ENCODE peak calls at places on chromosome 10, in six cellular contexts. Z is mesothelial cell of epicardium; L is HT1080; K is LoVo; U is M059J; P is CD4-positive, CD25-positive, alpha-beta regulatory T cell. G is an unnamed sample.

GRCh38 chr10:78349165-78349516 is 315.5 kb downstream of the RPS24 start:
- DNase-seq in Z (no peak), K (no peak), P (no peak), L (no peak), U (no peak), G (peak)

GRCh38 chr10:31906039-31906438 is 22.6 kb downstream of the ARHGAP12 start:
- DNase-seq in P (no peak), L (no peak), U (no peak), K (no peak), Z (no peak), G (no peak)

GRCh38 chr10:103839513-103839864 is 15.9 kb downstream of the SH3PXD2A start:
- DNase-seq in U (no peak), Z (no peak), L (no peak), K (no peak), P (no peak), G (no peak)

GRCh38 chr10:127928021-127928806 is 21.3 kb downstream of the PTPRE start:
- DNase-seq in K (no peak), P (no peak), Z (no peak), U (peak), L (peak), G (no peak)

GRCh38 chr10:78732381-78732780 is 336.4 kb upstream of the ZMIZ1 start:
- DNase-seq in P (no peak), U (no peak), Z (no peak), K (no peak), L (no peak), G (no peak)

GRCh38 chr10:34598972-34599371 is 216.1 kb downstream of the PARD3 start:
- DNase-seq in Z (no peak), L (peak), P (no peak), U (no peak), K (no peak), G (no peak)

GRCh38 chr10:23643396-23643795 is 204.5 kb downstream of the OTUD1 start:
- DNase-seq in U (no peak), K (no peak), L (peak), P (no peak), Z (no peak), G (no peak)

GRCh38 chr10:44316187-44316921 is 68.5 kb downstream of the CXCL12 start:
- DNase-seq in L (no peak), K (no peak), P (no peak), Z (no peak), U (no peak), G (peak)

GRCh38 chr10:113947138-113948011 is 92.9 kb downstream of the NHLRC2 start:
- DNase-seq in K (peak), U (peak), P (no peak), Z (no peak), L (peak), G (peak)

GRCh38 chr10:115657161-115657850 is 564.1 kb downstream of the ATRNL1 start:
- DNase-seq in L (peak), K (no peak), Z (no peak), P (no peak), U (peak), G (no peak)

GRCh38 chr10:119807960-119808697 is 64.5 kb downstream of the MCMBP start:
- DNase-seq in Z (no peak), K (no peak), U (peak), P (no peak), L (peak), G (no peak)

GRCh38 chr10:404341-404740 is 269.1 kb downstream of the ZMYND11 start:
- DNase-seq in U (no peak), Z (no peak), K (no peak), L (peak), P (no peak), G (no peak)

GRCh38 chr10:68871731-68872342 is 29.3 kb upstream of the DDX50 start:
- DNase-seq in P (no peak), L (peak), U (peak), Z (no peak), K (no peak), G (no peak)

GRCh38 chr10:115875172-115875571 is 397.8 kb downstream of the GFRA1 start:
- DNase-seq in Z (no peak), L (no peak), K (no peak), P (no peak), U (no peak), G (no peak)

GRCh38 chr10:36779238-36779846 is 346.1 kb upstream of the ANKRD30A start:
- DNase-seq in P (no peak), L (peak), U (peak), K (peak), Z (no peak), G (peak)

GRCh38 chr10:87651801-87652200 is 7.9 kb upstream of the PAPSS2 start:
- DNase-seq in Z (no peak), L (no peak), U (no peak), P (no peak), K (no peak), G (no peak)

GRCh38 chr10:42491001-42491592 is 147.3 kb downstream of the ZNF33B start:
- DNase-seq in P (no peak), Z (no peak), L (peak), U (peak), K (no peak), G (no peak)

GRCh38 chr10:73723516-73723915 is 20.7 kb upstream of the SEC24C start:
- DNase-seq in P (no peak), U (no peak), K (no peak), Z (no peak), L (no peak), G (no peak)

G was measured in Caco-2.